ENCODE peak calls at places on chromosomes 3 and 15, in five cellular contexts. E is PC-3, P is GM12864, X is astrocyte of the spinal cord, V is ascending aorta. C is an unnamed sample.

GRCh38 chr3:86029590-86029989 is 961.4 kb downstream of the VGLL3 start:
- DNase-seq in E (peak; percentile 89), P (no peak), X (peak; percentile 18), V (no peak), C (peak; percentile 39)

GRCh38 chr15:99566157-99566900 is 545 bp downstream of the MEF2A start:
- DNase-seq in E (peak; percentile 5), P (no peak), X (peak; percentile 6), V (no peak), C (no peak)

GRCh38 chr15:92819312-92820232 is 80.6 kb upstream of the CHD2 start:
- DNase-seq in E (peak; percentile 38), P (no peak), X (peak; percentile 32), V (no peak), C (no peak)

GRCh38 chr3:134242649-134243637 is 7.7 kb downstream of the RYK start:
- DNase-seq in E (peak; percentile 85), P (no peak), X (peak; percentile 84), V (no peak), C (peak; percentile 78)

GRCh38 chr3:56799251-56799882 is 2.4 kb downstream of the ARHGEF3 start:
- DNase-seq in E (peak; percentile 88), P (peak; percentile 38), X (peak; percentile 74), V (no peak), C (no peak)

GRCh38 chr3:141456328-141456689 is 30.5 kb upstream of the RASA2 start:
- DNase-seq in E (no peak), P (no peak), X (peak; percentile 35), V (no peak), C (no peak)

GRCh38 chr3:45552031-45552772 is 42.3 kb upstream of the LIMD1 start:
- DNase-seq in E (no peak), P (no peak), X (no peak), V (no peak), C (no peak)

GRCh38 chr3:141776376-141776775 is 13.2 kb downstream of the GRK7 start:
- DNase-seq in E (no peak), P (no peak), X (no peak), V (no peak), C (no peak)

GRCh38 chr15:101173233-101174119 is 78.4 kb downstream of the CHSY1 start:
- DNase-seq in E (no peak), P (no peak), X (no peak), V (no peak), C (no peak)

GRCh38 chr3:196287066-196287404 is 491 bp downstream of the PCYT1A start:
- DNase-seq in E (peak; percentile 31), P (no peak), X (peak; percentile 20), V (no peak), C (no peak)

GRCh38 chr3:126666600-126667528 is 11.9 kb upstream of the TXNRD3 start:
- DNase-seq in E (no peak), P (no peak), X (no peak), V (no peak), C (no peak)

GRCh38 chr3:56758539-56758981 is 43.2 kb downstream of the ARHGEF3 start:
- DNase-seq in E (peak; percentile 84), P (peak; percentile 65), X (peak; percentile 88), V (no peak), C (peak; percentile 70)

GRCh38 chr3:134601539-134602439 is 49.0 kb downstream of the KY start:
- DNase-seq in E (no peak), P (no peak), X (peak; percentile 47), V (no peak), C (no peak)

GRCh38 chr3:71210257-71211002 is 373.1 kb downstream of the FOXP1 start:
- DNase-seq in E (no peak), P (no peak), X (peak; percentile 79), V (no peak), C (no peak)
- TF ChIP-seq CTCF in E (no peak), P (no peak), X (peak; percentile 8), V (peak; percentile 13), C (no peak)

GRCh38 chr15:62618432-62618831 is 424.1 kb upstream of the TPM1 start:
- DNase-seq in E (peak; percentile 81), P (no peak), X (peak; percentile 79), V (no peak), C (peak; percentile 93)
- TF ChIP-seq CTCF in E (no peak), P (no peak), X (peak; percentile 63), V (peak; percentile 29), C (peak; percentile 66)

DNA sequence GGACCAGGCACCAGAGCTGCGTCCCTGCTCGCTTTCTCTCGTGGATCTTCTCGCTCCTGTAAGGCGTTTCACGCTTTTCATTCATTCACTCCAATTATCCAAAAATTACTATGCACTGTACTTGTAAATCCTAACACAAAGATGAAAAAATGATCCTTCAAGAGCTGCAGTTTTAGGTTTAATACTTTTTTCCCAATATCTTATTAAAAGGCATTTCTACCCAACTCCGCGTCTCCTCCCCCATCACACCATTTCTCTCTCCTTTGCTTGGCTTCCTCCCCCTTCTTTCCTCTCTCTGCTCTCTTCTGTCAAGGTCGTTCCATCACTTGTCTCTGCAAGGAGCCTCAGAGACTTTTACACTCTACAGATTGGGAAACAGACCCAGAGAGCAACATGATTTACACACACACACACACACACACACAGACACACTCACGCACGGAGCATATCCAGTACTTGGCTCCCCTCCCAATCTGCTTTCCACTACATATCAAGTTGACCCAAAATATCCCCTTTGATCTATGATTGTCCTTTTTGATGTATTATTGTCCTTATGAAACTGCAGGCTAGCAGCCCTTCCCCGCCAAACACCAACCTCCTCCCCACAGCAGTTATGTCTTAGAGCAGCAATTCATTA is 476 bp upstream of the CLDN1 start:
- DNase-seq in E (no peak), P (no peak), X (no peak), V (no peak), C (no peak)
- TF ChIP-seq CTCF in E (no peak), P (no peak), X (no peak), V (no peak), C (no peak)

DNA sequence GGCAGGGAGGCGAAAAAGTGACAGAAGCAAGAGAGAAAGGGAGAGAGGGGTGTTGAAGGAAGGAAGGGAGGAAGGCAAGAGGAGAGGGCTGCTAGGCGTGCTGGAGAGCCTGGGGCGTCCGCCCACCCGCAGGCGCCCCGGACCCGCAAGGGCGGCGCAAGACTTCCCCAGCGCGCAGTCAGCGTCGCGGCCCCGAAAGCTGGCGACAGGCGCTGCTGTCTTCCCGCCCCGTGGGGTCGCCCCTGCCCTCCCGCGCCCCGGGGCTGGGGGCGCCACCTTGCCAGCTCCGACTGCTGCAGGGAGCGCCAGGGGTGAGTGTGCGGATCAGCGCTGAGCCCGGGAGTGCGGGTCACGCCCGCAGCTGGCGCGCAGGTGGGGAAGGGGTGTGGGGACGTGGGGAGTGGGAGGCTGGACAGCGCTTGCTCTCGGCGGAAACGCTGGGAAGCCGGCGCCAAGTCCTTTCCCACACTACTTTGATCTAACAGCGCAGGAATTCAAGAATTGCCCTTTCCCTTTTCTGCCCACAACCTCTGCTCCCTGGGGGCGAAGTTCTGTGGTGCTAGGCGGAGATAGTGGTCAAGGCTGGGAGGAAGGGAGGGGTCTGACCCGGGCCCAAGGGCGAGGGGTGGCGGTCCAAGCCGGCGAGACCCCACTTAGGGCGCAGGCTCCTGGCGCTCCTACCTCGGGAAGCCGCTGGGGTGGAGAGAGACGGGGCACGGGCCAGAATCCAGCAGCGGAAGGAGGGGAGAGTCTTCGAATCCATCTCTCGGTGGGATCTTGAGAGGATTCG is 266.1 kb downstream of the CGGBP1 start:
- DNase-seq in E (peak; percentile 7), P (no peak), X (no peak), V (no peak), C (no peak)
- TF ChIP-seq CTCF in E (peak; percentile 21), P (no peak), X (no peak), V (no peak), C (no peak)

DNA sequence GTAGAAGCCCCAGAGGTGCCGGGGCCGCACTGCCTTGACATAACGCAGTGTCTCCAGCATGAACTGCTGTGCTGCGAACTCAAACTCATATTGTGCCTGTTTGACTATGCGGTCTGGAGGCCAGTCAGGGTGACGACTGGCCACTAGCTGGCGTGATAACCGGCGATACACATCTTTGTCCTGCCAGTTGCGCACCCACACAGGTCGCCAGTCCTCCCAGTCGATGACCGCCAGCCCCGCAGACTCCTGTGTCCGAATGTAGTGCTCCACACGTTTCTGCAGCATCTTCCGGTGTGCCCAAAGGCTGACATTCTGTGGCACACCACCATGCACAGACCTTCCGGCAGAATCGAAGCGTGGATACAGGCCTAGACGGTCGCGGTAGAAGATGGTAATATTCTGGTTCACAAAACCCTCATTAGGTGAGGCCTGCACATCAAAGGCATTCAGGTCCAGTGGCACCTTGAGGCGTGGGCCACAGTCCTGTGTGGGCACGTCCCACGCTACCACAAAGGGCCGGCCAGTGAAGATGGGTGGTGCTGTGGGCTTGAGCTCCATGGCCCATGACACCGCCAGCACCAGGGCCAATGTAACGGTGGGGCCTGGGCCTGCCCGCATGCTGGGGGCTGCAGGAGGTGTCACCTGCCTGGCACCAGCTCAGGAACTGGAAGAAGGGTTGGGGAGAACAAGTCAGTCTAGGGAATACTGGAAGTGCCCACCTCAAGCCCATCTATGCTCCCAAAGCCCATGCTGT is 2.5 kb downstream of the HYAL2 start:
- DNase-seq in E (no peak), P (no peak), X (no peak), V (no peak), C (no peak)
- TF ChIP-seq CTCF in E (no peak), P (no peak), X (no peak), V (no peak), C (no peak)

GRCh38 chr3:185822221-185822956 is 2.5 kb downstream of the IGF2BP2 start:
- DNase-seq in E (peak; percentile 89), P (no peak), X (peak; percentile 68), V (no peak), C (no peak)

GRCh38 chr3:185822957-185823279 is 1.9 kb downstream of the IGF2BP2 start:
- DNase-seq in E (peak; percentile 28), P (no peak), X (no peak), V (no peak), C (no peak)

GRCh38 chr3:185824467-185825378 is at the start of gene IGF2BP2:
- DNase-seq in E (peak; percentile 81), P (no peak), X (peak; percentile 90), V (no peak), C (peak; percentile 67)

GRCh38 chr3:185824051-185824466 is 783 bp downstream of the IGF2BP2 start:
- DNase-seq in E (no peak), P (no peak), X (no peak), V (no peak), C (peak; percentile 44)

DNA sequence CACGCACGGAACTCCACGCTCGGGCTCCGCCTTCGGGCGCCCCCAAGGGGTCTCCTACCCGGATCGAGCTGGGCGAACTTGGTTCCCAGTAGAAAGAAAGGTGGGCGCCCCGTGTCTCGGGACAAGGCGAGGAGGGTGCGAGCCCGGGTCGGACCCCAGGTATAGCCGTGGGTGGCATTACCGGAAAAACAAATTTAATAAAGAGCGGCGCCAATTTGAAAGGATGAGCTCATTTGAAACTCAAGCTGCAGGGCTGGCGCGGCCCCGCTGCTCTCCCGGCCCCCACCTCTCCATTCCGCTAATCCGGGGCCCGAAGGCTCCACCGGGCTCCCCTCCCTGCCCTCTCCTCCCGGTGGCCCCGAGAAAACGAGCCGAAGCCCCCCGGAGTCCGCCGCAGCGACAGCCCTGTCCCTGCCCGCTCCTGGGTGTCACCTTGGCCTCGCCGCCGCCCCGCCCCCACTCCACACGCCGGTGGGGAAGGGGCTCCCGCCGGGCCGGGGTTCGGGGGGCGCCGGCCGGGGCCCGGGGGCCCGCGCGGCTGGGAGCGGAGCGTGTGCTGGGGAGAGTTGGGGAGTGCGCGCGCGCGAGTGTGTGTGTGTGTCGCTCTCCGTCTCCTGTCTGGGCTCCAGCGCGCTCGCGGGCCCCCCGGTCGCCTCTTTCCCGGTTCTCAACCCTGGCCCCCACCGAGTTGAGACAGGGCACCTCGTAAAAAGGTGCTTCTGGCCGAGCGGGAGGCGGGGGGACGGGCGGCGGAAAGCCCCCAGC is 1.4 kb downstream of the IGF2BP2 start:
- DNase-seq in E (peak; percentile 38), P (no peak), X (no peak), V (no peak), C (no peak)
- TF ChIP-seq CTCF in E (no peak), P (no peak), X (no peak), V (no peak), C (peak; percentile 1)

C was measured in foreskin keratinocyte.